ENCODE peak calls at places on chromosomes 5 and 9, in five cellular contexts. H is activated CD4-positive, alpha-beta T cell treated with anti-CD3 and anti-CD28 coated beads, Interleukin-2, amount 50 U/mL, for 1 hour; C is NCI-H1092; L is adrenal gland; Y is hypothalamus. T is an unnamed sample.

GRCh38 chr5:137631453-137631852 is 104.4 kb downstream of the KLHL3 start:
- DNase-seq in Y (no peak), L (no peak), H (no peak), C (no peak), T (no peak)

GRCh38 chr5:39106332-39106731 is 32.1 kb upstream of the RICTOR start:
- DNase-seq in H (no peak), Y (no peak), C (no peak), L (no peak), T (no peak)

GRCh38 chr5:111641533-111642230 is 115.3 kb downstream of the NREP start:
- DNase-seq in L (no peak), C (no peak), H (no peak), Y (no peak), T (no peak)

GRCh38 chr9:114303571-114303970 is 19.3 kb upstream of the ORM1 start:
- DNase-seq in C (no peak), Y (no peak), H (no peak), L (peak; percentile 4), T (no peak)

GRCh38 chr9:132794730-132795380 is 83.2 kb downstream of the AK8 start:
- DNase-seq in L (no peak), C (no peak), H (no peak), Y (no peak), T (no peak)

GRCh38 chr5:83097582-83098265 is 20.4 kb downstream of the XRCC4 start:
- DNase-seq in C (no peak), Y (no peak), H (no peak), L (no peak), T (no peak)

GRCh38 chr5:84303315-84303714 is 81.4 kb downstream of the EDIL3 start:
- DNase-seq in H (no peak), Y (no peak), C (no peak), L (no peak), T (no peak)

GRCh38 chr5:122311888-122312669 is at the start of gene SNCAIP:
- DNase-seq in C (no peak), Y (peak; percentile 47), L (peak; percentile 33), H (no peak), T (peak; percentile 33)

GRCh38 chr5:4866131-4866659 is 273.9 kb upstream of the ADAMTS16 start:
- DNase-seq in Y (no peak), H (no peak), L (no peak), C (no peak), T (no peak)

GRCh38 chr9:69945671-69946141 is 97.9 kb upstream of the MAMDC2 start:
- DNase-seq in H (no peak), C (no peak), L (peak; percentile 67), Y (no peak), T (no peak)

GRCh38 chr5:115460476-115460875 is 84.1 kb downstream of the FEM1C start:
- DNase-seq in Y (no peak), H (no peak), L (peak; percentile 65), C (no peak), T (no peak)

GRCh38 chr5:176629853-176630680 is at the start of the genes EIF4E1B and SNCB:
- DNase-seq in H (no peak), L (no peak), C (peak; percentile 19), Y (no peak), T (peak; percentile 84)

GRCh38 chr5:146721073-146721830 is 157.3 kb downstream of the PPP2R2B start:
- DNase-seq in H (no peak), L (peak; percentile 24), Y (no peak), C (no peak), T (no peak)

GRCh38 chr5:151450605-151451004 is 3.2 kb downstream of the SLC36A1 start:
- DNase-seq in H (no peak), Y (no peak), C (no peak), L (no peak), T (no peak)

GRCh38 chr5:163350083-163350482 is 87.3 kb upstream of the CCNG1 start:
- DNase-seq in L (no peak), H (no peak), Y (no peak), C (no peak), T (no peak)

GRCh38 chr5:146510528-146510927 is 5.5 kb downstream of the GPR151 start:
- DNase-seq in L (no peak), H (no peak), C (no peak), Y (no peak), T (no peak)

GRCh38 chr5:103224118-103224893 is 34.3 kb upstream of the MACIR start:
- DNase-seq in L (peak; percentile 60), C (peak; percentile 6), Y (no peak), H (peak; percentile 10), T (no peak)

GRCh38 chr9:15139467-15139866 is 167.5 kb downstream of the TTC39B start:
- DNase-seq in C (no peak), L (no peak), H (no peak), Y (no peak), T (no peak)

GRCh38 chr9:38018964-38019602 is 49.9 kb downstream of the SHB start:
- DNase-seq in Y (no peak), H (no peak), L (peak; percentile 53), C (peak; percentile 55), T (no peak)

GRCh38 chr9:108099854-108100253 is 610.3 kb upstream of the KLF4 start:
- DNase-seq in C (no peak), Y (no peak), H (no peak), L (no peak), T (no peak)

GRCh38 chr5:24059006-24059405 is 551.6 kb downstream of the PRDM9 start:
- DNase-seq in C (no peak), Y (no peak), L (no peak), H (no peak), T (no peak)

GRCh38 chr5:174418809-174419522 is 305.4 kb upstream of the MSX2 start:
- DNase-seq in L (no peak), C (no peak), Y (no peak), H (no peak), T (no peak)

GRCh38 chr9:116087751-116088194 is 65.8 kb upstream of the PAPPA start:
- DNase-seq in Y (no peak), C (no peak), L (no peak), H (no peak), T (no peak)

GRCh38 chr5:137754236-137754960 is at the start of gene HNRNPA0:
- DNase-seq in H (peak; percentile 96), Y (peak; percentile 99), C (peak; percentile 91), L (peak; percentile 98), T (peak; percentile 89)

GRCh38 chr5:157528036-157528632 is 47.4 kb downstream of the ADAM19 start:
- DNase-seq in Y (no peak), C (no peak), H (no peak), L (no peak), T (no peak)

GRCh38 chr9:438961-439768 is 224.5 kb downstream of the DOCK8 start:
- DNase-seq in C (no peak), L (peak; percentile 39), Y (no peak), H (no peak), T (no peak)

GRCh38 chr9:119273325-119273904 is 95.8 kb downstream of the BRINP1 start:
- DNase-seq in L (no peak), H (no peak), C (no peak), Y (no peak), T (no peak)

GRCh38 chr5:151087475-151087874 is 6.6 kb upstream of the TNIP1 start:
- DNase-seq in C (no peak), Y (no peak), H (no peak), L (no peak), T (no peak)

GRCh38 chr5:136249678-136250266 is 56.8 kb upstream of the SMIM32 start:
- DNase-seq in C (peak; percentile 34), Y (peak; percentile 10), L (peak; percentile 78), H (no peak), T (peak; percentile 12)

GRCh38 chr5:74766348-74766886 is 500 bp downstream of the GFM2 start:
- DNase-seq in Y (no peak), H (no peak), C (no peak), L (no peak), T (peak; percentile 39)

GRCh38 chr9:116027951-116028350 is 125.6 kb upstream of the PAPPA start:
- DNase-seq in L (no peak), C (no peak), Y (no peak), H (no peak), T (no peak)

GRCh38 chr5:11385901-11386293 is 518.3 kb downstream of the CTNND2 start:
- DNase-seq in Y (peak; percentile 66), L (no peak), C (no peak), H (no peak), T (no peak)

GRCh38 chr5:119400248-119400647 is 44.4 kb downstream of the TNFAIP8 start:
- DNase-seq in H (no peak), L (no peak), C (no peak), Y (no peak), T (no peak)

GRCh38 chr9:4861736-4862451 is 69.2 kb downstream of the RCL1 start:
- DNase-seq in L (no peak), C (no peak), Y (no peak), H (no peak), T (no peak)

GRCh38 chr9:75372499-75373268 is 284.4 kb downstream of the OSTF1 start:
- DNase-seq in L (peak; percentile 23), Y (no peak), C (no peak), H (no peak), T (no peak)

GRCh38 chr9:764105-764524 is 77.4 kb upstream of the DMRT1 start:
- DNase-seq in Y (no peak), C (peak; percentile 37), L (peak; percentile 67), H (peak; percentile 15), T (peak; percentile 39)

GRCh38 chr9:135098400-135099105 is 11.1 kb downstream of the OLFM1 start:
- DNase-seq in H (no peak), L (no peak), C (no peak), Y (no peak), T (no peak)

GRCh38 chr9:88221110-88221509 is 82.8 kb upstream of the SPATA31C2 start:
- DNase-seq in L (no peak), Y (no peak), C (no peak), H (no peak), T (no peak)